ENCODE peak calls at places on chromosomes 11 and 22, in ten cellular contexts. Q, N, U, I, B, C, G, Z, L and J are unnamed samples. For H3K4me1, the result is how much of the 10 kb centered on the place peaks cover.

GRCh38 chr11:32893947-32894827 is 1.6 kb downstream of the QSER1 start:
- DNase-seq in N (peak), I (peak), B (no peak), Q (peak), U (no peak), Z (peak), L (no peak), C (no peak), G (peak), J (no peak)

GRCh38 chr11:128146926-128147605 is 440.3 kb downstream of the ETS1 start:
- DNase-seq in I (no peak), Z (no peak), U (no peak), G (no peak), B (no peak), L (no peak), Q (no peak), N (no peak), C (no peak), J (no peak)

GRCh38 chr22:40345271-40345670 is 1.0 kb upstream of the ADSL start:
- DNase-seq in N (peak), I (peak), B (no peak), Z (no peak), G (peak), C (no peak), U (no peak), Q (no peak), L (no peak), J (peak)

GRCh38 chr22:34877506-34877905 is 188.5 kb upstream of the ISX start:
- DNase-seq in B (no peak), G (no peak), L (no peak), N (no peak), C (no peak), I (no peak), Q (peak), U (no peak), Z (no peak), J (no peak)

GRCh38 chr11:3022300-3022967 is 30.3 kb upstream of the NAP1L4 start:
- DNase-seq in U (no peak), I (no peak), B (no peak), C (no peak), G (peak), L (no peak), Q (peak), Z (no peak), N (peak), J (no peak)

GRCh38 chr11:59625703-59626102 is 10.1 kb upstream of the OSBP start:
- DNase-seq in Q (peak), U (no peak), I (no peak), B (no peak), N (no peak), G (no peak), C (no peak), Z (no peak), L (no peak), J (no peak)

GRCh38 chr11:45578286-45578685 is 87.1 kb downstream of the CHST1 start:
- DNase-seq in Z (no peak), I (no peak), B (no peak), C (no peak), L (no peak), U (no peak), Q (peak), N (no peak), G (no peak), J (no peak)

GRCh38 chr11:16280256-16280682 is 76.1 kb downstream of the SOX6 start:
- DNase-seq in Q (no peak), Z (no peak), B (peak), N (no peak), L (no peak), I (no peak), C (no peak), G (no peak), U (no peak), J (no peak)

GRCh38 chr11:2361565-2361964 is 15.5 kb upstream of the CD81 start:
- DNase-seq in Z (no peak), G (no peak), C (no peak), N (no peak), I (no peak), Q (no peak), L (no peak), U (no peak), B (no peak), J (no peak)

GRCh38 chr11:3058753-3059664 is 1.8 kb upstream of the CARS1 start:
- DNase-seq in Q (peak), L (no peak), N (no peak), C (no peak), U (no peak), G (peak), I (no peak), Z (peak), B (no peak), J (no peak)

GRCh38 chr11:43923327-43924111 is 18.9 kb upstream of the C11orf96 start:
- DNase-seq in U (no peak), Z (no peak), N (no peak), C (no peak), B (no peak), L (no peak), I (no peak), G (peak), Q (peak), J (no peak)

GRCh38 chr11:1271002-1271401 is 38.4 kb downstream of the TOLLIP start:
- DNase-seq in L (no peak), Z (no peak), C (no peak), Q (peak), N (no peak), U (no peak), I (no peak), B (no peak), G (peak), J (no peak)

GRCh38 chr11:111949519-111950426 is 12.6 kb downstream of the DIXDC1 start:
- DNase-seq in G (no peak), Z (no peak), I (no peak), B (no peak), U (no peak), N (no peak), L (no peak), C (no peak), Q (no peak), J (no peak)

GRCh38 chr22:20156611-20157415 is 6.0 kb upstream of the CCDC188 start:
- DNase-seq in G (peak), Z (peak), U (peak), B (peak), N (peak), I (peak), C (peak), Q (peak), L (peak), J (peak)

GRCh38 chr11:61264371-61264770 is 23.4 kb downstream of the PGA5 start:
- DNase-seq in I (no peak), C (no peak), Q (no peak), U (no peak), B (no peak), G (no peak), L (no peak), Z (no peak), N (no peak), J (no peak)

GRCh38 chr11:106794058-106794457 is 224.2 kb downstream of the GUCY1A2 start:
- DNase-seq in Q (no peak), I (no peak), B (no peak), U (no peak), N (no peak), C (no peak), Z (no peak), G (no peak), L (no peak), J (no peak)

GRCh38 chr11:13249992-13250391 is 27.6 kb upstream of the BMAL1 start:
- DNase-seq in G (no peak), U (no peak), L (no peak), Q (peak), B (no peak), Z (no peak), I (no peak), N (peak), C (no peak), J (no peak)

GRCh38 chr22:47064016-47064415 is 301.6 kb downstream of the TBC1D22A start:
- DNase-seq in U (no peak), G (no peak), L (no peak), B (peak), N (no peak), I (no peak), C (no peak), Z (no peak), Q (no peak), J (no peak)

GRCh38 chr11:117222991-117223740 is 8.7 kb downstream of the PCSK7 start:
- DNase-seq in L (no peak), Z (no peak), I (no peak), Q (no peak), N (no peak), G (no peak), B (no peak), C (no peak), U (no peak), J (no peak)

GRCh38 chr11:61829806-61830205 is 1.7 kb downstream of the FADS2 start:
- DNase-seq in B (no peak), U (no peak), L (no peak), C (no peak), N (no peak), Z (no peak), Q (no peak), I (no peak), G (no peak), J (no peak)

GRCh38 chr22:35629406-35630234 is 12.5 kb upstream of the MB start:
- DNase-seq in I (peak), U (no peak), B (peak), G (peak), N (peak), L (no peak), Z (peak), Q (peak), C (peak), J (peak)

GRCh38 chr11:83361831-83362230 is 75.7 kb upstream of the CCDC90B start:
- DNase-seq in Z (no peak), B (no peak), N (no peak), I (no peak), C (no peak), G (no peak), U (no peak), Q (no peak), L (no peak), J (no peak)

GRCh38 chr22:25076281-25076680 is 123.4 kb upstream of the CRYBB3 start:
- DNase-seq in B (no peak), U (peak), L (no peak), G (no peak), C (no peak), Q (peak), Z (no peak), N (peak), I (no peak), J (peak)

GRCh38 chr22:45290410-45290936 is 5.7 kb downstream of the UPK3A start:
- DNase-seq in C (no peak), G (peak), U (no peak), N (no peak), Q (peak), Z (peak), B (peak), L (no peak), I (no peak), J (no peak)

GRCh38 chr11:121416909-121417567 is 35.1 kb upstream of the SORL1 start:
- DNase-seq in Q (no peak), C (peak), B (peak), U (peak), N (peak), I (peak), G (peak), Z (peak), L (peak), J (peak)

GRCh38 chr11:87030458-87031054 is 7.2 kb upstream of the TMEM135 start:
- DNase-seq in U (no peak), B (no peak), I (no peak), C (no peak), N (peak), Z (no peak), Q (peak), G (peak), L (no peak), J (no peak)

GRCh38 chr11:93143800-93144199 is 54.0 kb downstream of the SLC36A4 start:
- DNase-seq in L (no peak), B (no peak), C (no peak), I (no peak), Z (no peak), N (peak), Q (no peak), G (peak), U (no peak), J (no peak)

GRCh38 chr11:8715501-8715900 is 32.9 kb downstream of the RPL27A start:
- DNase-seq in Q (no peak), I (no peak), C (no peak), U (no peak), G (no peak), Z (peak), L (no peak), B (no peak), N (no peak), J (no peak)

GRCh38 chr11:82842019-82842418 is 58.2 kb downstream of the PRCP start:
- DNase-seq in L (no peak), G (no peak), Q (no peak), C (no peak), I (no peak), N (no peak), B (no peak), Z (no peak), U (no peak), J (no peak)

GRCh38 chr11:119206512-119207299 is 567 bp downstream of the CBL start:
- DNase-seq in C (peak), U (peak), G (no peak), L (no peak), I (peak), Z (peak), Q (peak), B (no peak), N (peak), J (peak)

GRCh38 chr11:28838741-28839140 is 730.6 kb downstream of the METTL15 start:
- DNase-seq in L (no peak), I (no peak), Z (no peak), G (peak), B (no peak), Q (no peak), U (no peak), N (no peak), C (no peak), J (no peak)

GRCh38 chr11:48005133-48005532 is 24.8 kb downstream of the PTPRJ start:
- DNase-seq in Q (no peak), G (no peak), N (peak), U (peak), L (no peak), B (no peak), I (peak), C (no peak), Z (no peak), J (no peak)

GRCh38 chr11:62912268-62912667 is 8.9 kb downstream of the CHRM1 start:
- DNase-seq in I (no peak), L (no peak), G (no peak), B (no peak), C (no peak), N (no peak), Q (no peak), Z (no peak), U (no peak), J (no peak)

GRCh38 chr22:27295605-27296004 is 506.0 kb downstream of the MN1 start:
- DNase-seq in N (no peak), B (no peak), I (no peak), G (no peak), L (no peak), Z (no peak), C (no peak), Q (no peak), U (no peak), J (no peak)

GRCh38 chr11:94803491-94803890 is 35.3 kb downstream of the AMOTL1 start:
- DNase-seq in L (no peak), G (peak), Q (no peak), U (no peak), C (no peak), I (no peak), B (no peak), N (no peak), Z (no peak), J (no peak)

GRCh38 chr22:31337178-31337577 is 9.0 kb downstream of the PATZ1 start:
- DNase-seq in Q (no peak), I (no peak), Z (no peak), U (no peak), L (no peak), C (no peak), G (peak), B (peak), N (peak), J (no peak)

GRCh38 chr22:20904008-20904979 is 12.9 kb upstream of the CRKL start:
- DNase-seq in Z (peak), B (no peak), L (no peak), C (no peak), U (no peak), G (peak), I (no peak), N (no peak), Q (no peak), J (no peak)

GRCh38 chr22:42944409-42944808 is 70.5 kb downstream of the PACSIN2 start:
- DNase-seq in Z (no peak), C (no peak), L (no peak), N (no peak), U (no peak), G (no peak), I (no peak), Q (no peak), B (no peak), J (no peak)

GRCh38 chr11:76361773-76362172 is 19.2 kb downstream of the THAP12 start:
- DNase-seq in L (no peak), B (no peak), N (no peak), Z (no peak), C (no peak), G (no peak), U (no peak), I (no peak), Q (no peak), J (no peak)
- H3K4me1 ChIP-seq in L (under half), B (under half), N (under half), Z (under half), C (under half), G (under half), U (under half), I (under half), Q (under half), J (under half)

GRCh38 chr11:66326261-66327111 is 9.6 kb upstream of the CD248 start:
- DNase-seq in L (no peak), Z (no peak), I (no peak), C (no peak), G (no peak), U (no peak), N (peak), Q (no peak), B (no peak), J (peak)
- H3K27ac ChIP-seq in L (peak), Z (peak), I (no peak), C (no peak), G (peak), U (no peak), N (peak), Q (no peak), B (peak), J (peak)

DNA sequence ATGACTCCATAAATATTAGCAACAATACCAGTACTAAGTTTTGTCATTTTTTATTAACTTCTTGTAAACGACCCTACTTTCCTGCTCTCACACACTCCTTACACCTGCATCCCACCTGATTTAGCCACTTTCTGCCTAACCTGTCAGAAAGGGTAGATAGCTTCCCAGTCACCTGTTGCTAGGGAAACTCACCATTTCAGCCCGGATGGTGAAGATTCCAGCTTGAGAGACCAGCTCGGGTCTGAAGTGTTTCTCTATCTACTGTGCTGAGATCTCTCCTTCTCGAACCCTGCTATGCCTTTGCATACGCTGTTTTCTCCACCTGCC is at the start of gene PARVG:
- DNase-seq in G (no peak), Z (no peak), C (no peak), U (peak), Q (peak), N (peak), L (no peak), B (no peak), I (peak), J (peak)
- H3K4me3 ChIP-seq in G (no peak), Z (no peak), C (peak), U (peak), Q (no peak), N (peak), L (peak), B (peak), I (peak), J (peak)

DNA sequence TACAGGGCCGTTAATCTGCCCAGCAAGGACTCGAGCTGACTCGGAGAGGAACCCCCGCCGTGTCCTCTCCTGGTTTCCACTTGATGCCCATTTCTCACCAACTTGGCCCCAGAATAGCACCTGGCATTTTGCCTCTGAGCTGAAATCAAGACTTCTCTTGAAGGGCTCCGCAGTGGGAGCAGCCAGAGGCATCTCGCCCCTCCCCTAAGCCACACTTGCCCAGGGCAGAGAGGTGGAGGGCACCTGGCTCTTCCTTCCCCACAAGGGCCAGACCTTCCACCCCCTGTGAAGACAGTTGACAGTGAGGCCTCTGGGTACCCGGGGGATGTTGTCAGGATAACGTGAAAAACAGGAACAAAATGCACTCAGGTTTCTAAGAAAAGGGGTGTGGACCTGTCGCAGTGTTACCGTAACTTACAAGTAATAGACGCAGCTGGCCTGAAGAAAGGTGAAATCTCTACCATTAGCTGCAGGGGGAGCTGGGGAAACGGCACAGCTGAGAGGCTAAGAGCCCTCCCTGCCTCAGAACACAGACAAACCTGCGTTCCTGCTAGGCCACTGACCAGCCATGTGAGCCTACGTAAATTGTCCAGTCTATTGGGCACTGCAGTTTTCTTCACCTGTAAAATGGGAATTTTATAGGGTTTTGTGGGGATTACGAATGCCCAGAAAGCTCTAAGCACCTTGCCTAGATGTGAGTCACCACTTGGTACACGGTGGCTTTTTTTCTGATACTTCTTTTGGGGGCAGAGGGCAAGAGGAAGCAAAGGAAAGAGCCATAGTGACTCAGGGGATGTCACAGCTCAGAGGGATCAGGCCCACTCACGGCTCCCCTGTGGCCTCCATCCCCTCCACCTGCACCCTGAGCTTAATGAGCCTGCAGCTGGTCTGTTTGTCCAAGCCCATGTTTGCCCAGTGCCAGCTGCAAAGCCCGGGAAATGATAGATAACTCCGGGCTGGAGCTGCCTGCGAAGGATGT is 18.6 kb upstream of the CABP7 start:
- DNase-seq in Q (peak), G (peak), L (no peak), B (no peak), N (peak), C (no peak), Z (peak), U (no peak), I (no peak), J (no peak)
- H3K4me1 ChIP-seq in Q (under half), G (under half), L (under half), B (under half), N (under half), C (under half), Z (under half), U (under half), I (under half), J (under half)

GRCh38 chr22:48754611-48755331 is 1072.9 kb downstream of the BRD1 start:
- DNase-seq in Z (peak), Q (no peak), I (no peak), L (no peak), C (no peak), N (no peak), U (no peak), G (no peak), B (peak), J (no peak)

GRCh38 chr22:48753752-48754517 is 1073.7 kb downstream of the BRD1 start:
- DNase-seq in Q (no peak), I (no peak), C (no peak), N (no peak), G (no peak), L (no peak), B (peak), Z (peak), U (no peak), J (no peak)

GRCh38 chr22:48756146-48757111 is 1071.2 kb downstream of the BRD1 start:
- DNase-seq in I (no peak), Q (no peak), B (peak), L (no peak), Z (peak), U (no peak), C (no peak), G (no peak), N (no peak), J (no peak)

GRCh38 chr22:48753381-48753730 is 1074.3 kb downstream of the BRD1 start:
- DNase-seq in Z (peak), L (no peak), B (peak), C (no peak), U (no peak), N (no peak), G (no peak), I (no peak), Q (no peak), J (no peak)

DNA sequence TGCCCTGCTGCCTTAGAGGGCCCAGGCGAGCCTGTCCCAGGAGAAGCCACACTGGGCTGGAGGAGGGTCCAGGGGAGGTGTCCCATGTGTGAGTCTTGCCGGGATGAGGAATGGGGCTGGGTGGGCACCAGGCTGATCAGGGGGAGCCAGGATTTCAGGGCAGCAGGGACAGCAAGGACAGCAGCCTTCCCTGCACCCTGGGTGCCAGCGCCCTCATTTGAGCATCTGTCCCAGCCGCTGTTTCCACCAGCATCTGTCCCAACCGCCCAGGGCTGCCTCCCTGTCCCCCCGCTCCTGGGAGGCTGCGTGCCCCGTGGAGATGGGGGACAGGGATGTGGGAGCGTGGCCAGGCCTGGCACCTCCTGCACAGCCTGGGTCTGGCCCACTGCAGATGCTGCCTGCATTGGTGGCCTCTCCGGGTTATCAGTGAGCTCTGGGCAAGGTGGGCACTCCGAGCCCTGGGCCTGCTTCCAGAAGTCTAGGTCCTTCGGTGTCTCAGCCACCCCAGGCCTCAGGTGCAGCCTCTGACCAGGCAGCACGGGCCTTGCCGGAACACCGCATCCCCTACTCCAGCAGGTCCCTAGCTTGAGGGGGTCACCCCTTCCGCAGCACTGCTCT is 1072.2 kb downstream of the BRD1 start:
- DNase-seq in N (no peak), Z (peak), Q (no peak), U (no peak), B (peak), G (no peak), I (no peak), L (no peak), C (no peak), J (peak)
- H3K27ac ChIP-seq in N (no peak), Z (no peak), Q (no peak), U (no peak), B (no peak), G (no peak), I (no peak), L (no peak), C (no peak), J (no peak)